ENCODE peak calls at places on chromosomes 5 and 9, in eight cellular contexts. W is neuronal stem cell; J is RWPE2; G is CD8-positive, alpha-beta T cell; U is NB4; H is stomach; M is GM23338; R is SK-N-SH. N is an unnamed sample.
A peak's percentile ranks its signal among the peaks of the same experiment; 100 is the strongest.

GRCh38 chr9:130260816-130261765 is 4.5 kb upstream of the HMCN2 start:
- DNase-seq in W (no peak), J (no peak), G (no peak), U (no peak), H (no peak), M (no peak), R (no peak), N (no peak)

GRCh38 chr5:40623480-40624420 is 56.0 kb upstream of the PTGER4 start:
- DNase-seq in W (no peak), J (no peak), G (peak; percentile 54), U (no peak), H (no peak), M (no peak), R (no peak), N (no peak)

GRCh38 chr5:142697356-142697807 is 11.5 kb upstream of the FGF1 start:
- DNase-seq in W (no peak), J (no peak), G (no peak), U (peak; percentile 21), H (no peak), M (no peak), R (no peak), N (no peak)

GRCh38 chr9:16030513-16031185 is 477.8 kb downstream of the CCDC171 start:
- DNase-seq in W (no peak), J (no peak), G (no peak), U (peak; percentile 96), H (no peak), M (no peak), R (no peak), N (peak; percentile 77)

GRCh38 chr9:81559197-81559596 is 130.2 kb downstream of the TLE1 start:
- DNase-seq in W (no peak), J (no peak), G (no peak), U (no peak), H (no peak), M (no peak), R (no peak), N (no peak)

GRCh38 chr9:127133739-127134167 is 11.3 kb upstream of the ANGPTL2 start:
- DNase-seq in W (no peak), J (no peak), G (no peak), U (no peak), H (peak; percentile 26), M (peak; percentile 44), R (no peak), N (no peak)

GRCh38 chr5:113166710-113167366 is 190.2 kb downstream of the DCP2 start:
- DNase-seq in W (no peak), J (peak; percentile 96), G (no peak), U (no peak), H (no peak), M (no peak), R (no peak), N (no peak)

GRCh38 chr5:166991586-166991985 is 1299.9 kb upstream of the WWC1 start:
- DNase-seq in W (no peak), J (no peak), G (no peak), U (no peak), H (no peak), M (no peak), R (no peak), N (no peak)

GRCh38 chr5:141326088-141326854 is 4.0 kb upstream of the PCDHGA1 start:
- DNase-seq in W (no peak), J (no peak), G (peak; percentile 75), U (peak; percentile 85), H (peak; percentile 32), M (peak; percentile 88), R (peak; percentile 74), N (no peak)

GRCh38 chr5:169116961-169117461 is 183.9 kb downstream of the SLIT3 start:
- DNase-seq in W (no peak), J (no peak), G (no peak), U (peak; percentile 13), H (no peak), M (peak; percentile 81), R (no peak), N (no peak)

GRCh38 chr9:7011395-7012067 is 253.8 kb downstream of the KDM4C start:
- DNase-seq in W (no peak), J (no peak), G (no peak), U (peak; percentile 89), H (no peak), M (peak; percentile 28), R (no peak), N (no peak)

GRCh38 chr9:94086468-94086867 is 2.2 kb downstream of the PTPDC1 start:
- DNase-seq in W (no peak), J (no peak), G (no peak), U (no peak), H (no peak), M (no peak), R (peak; percentile 59), N (no peak)

GRCh38 chr9:121500165-121500478 is 478 bp upstream of the GGTA1 start:
- DNase-seq in W (no peak), J (no peak), G (no peak), U (no peak), H (no peak), M (peak; percentile 73), R (no peak), N (no peak)

GRCh38 chr5:93658044-93658443 is 75.0 kb downstream of the NR2F1 start:
- DNase-seq in W (no peak), J (no peak), G (no peak), U (no peak), H (no peak), M (no peak), R (no peak), N (no peak)

GRCh38 chr5:164301708-164302107 is 796.3 kb downstream of the MAT2B start:
- DNase-seq in W (no peak), J (no peak), G (no peak), U (no peak), H (no peak), M (no peak), R (no peak), N (no peak)

GRCh38 chr5:92687793-92688467 is 893.1 kb downstream of the NR2F1-AS1 start:
- DNase-seq in W (peak; percentile 62), J (no peak), G (no peak), U (peak; percentile 8), H (no peak), M (peak; percentile 41), R (peak; percentile 66), N (no peak)

GRCh38 chr9:88801214-88801796 is 190.0 kb upstream of the S1PR3 start:
- DNase-seq in W (no peak), J (no peak), G (no peak), U (no peak), H (no peak), M (no peak), R (no peak), N (no peak)

GRCh38 chr5:140151719-140152609 is 23.0 kb upstream of the CYSTM1 start:
- DNase-seq in W (no peak), J (no peak), G (no peak), U (no peak), H (no peak), M (no peak), R (no peak), N (no peak)

GRCh38 chr5:168366124-168366523 is 74.7 kb downstream of the WWC1 start:
- DNase-seq in W (no peak), J (no peak), G (no peak), U (no peak), H (no peak), M (no peak), R (no peak), N (peak; percentile 50)

GRCh38 chr5:10595678-10596309 is 31.9 kb downstream of the ANKRD33B start:
- DNase-seq in W (no peak), J (peak; percentile 85), G (no peak), U (no peak), H (no peak), M (no peak), R (no peak), N (peak; percentile 76)

GRCh38 chr5:155103164-155103563 is 89.6 kb downstream of the KIF4B start:
- DNase-seq in W (no peak), J (no peak), G (no peak), U (no peak), H (no peak), M (no peak), R (peak; percentile 76), N (no peak)

GRCh38 chr5:163330723-163331668 is 106.4 kb upstream of the CCNG1 start:
- DNase-seq in W (peak; percentile 9), J (no peak), G (no peak), U (peak; percentile 6), H (no peak), M (peak; percentile 84), R (no peak), N (no peak)

GRCh38 chr5:109223521-109223920 is 186.3 kb downstream of the PJA2 start:
- DNase-seq in W (no peak), J (no peak), G (no peak), U (no peak), H (no peak), M (peak; percentile 11), R (no peak), N (no peak)

GRCh38 chr9:137056739-137057407 is 3.0 kb upstream of the ENTPD2 start:
- DNase-seq in W (no peak), J (no peak), G (no peak), U (no peak), H (no peak), M (no peak), R (no peak), N (no peak)
- H3K4me3 ChIP-seq in W (no peak overlapping the region), J (no peak overlapping the region), G (no peak overlapping the region), U (no peak overlapping the region), H (no peak overlapping the region), M (no peak overlapping the region), R (no peak overlapping the region), N (no peak overlapping the region)

GRCh38 chr5:101783241-101784095 is 512.6 kb downstream of the SLCO4C1 start:
- DNase-seq in W (no peak), J (no peak), G (no peak), U (no peak), H (no peak), M (peak; percentile 33), R (no peak), N (no peak)
- H3K4me3 ChIP-seq in W (no peak overlapping the region), J (peak overlapping the region; percentile 14), G (no peak overlapping the region), U (no peak overlapping the region), H (peak overlapping the region; percentile 19), M (no peak overlapping the region), R (no peak overlapping the region), N (peak overlapping the region; percentile 9)

GRCh38 chr5:176823076-176823481 is 12.7 kb downstream of the UNC5A start:
- DNase-seq in W (no peak), J (no peak), G (peak; percentile 12), U (no peak), H (no peak), M (no peak), R (peak; percentile 68), N (no peak)
- H3K4me3 ChIP-seq in W (no peak overlapping the region), J (no peak overlapping the region), G (no peak overlapping the region), U (no peak overlapping the region), H (no peak overlapping the region), M (no peak overlapping the region), R (no peak overlapping the region), N (no peak overlapping the region)

GRCh38 chr5:133487093-133487492 is 125.2 kb downstream of the FSTL4 start:
- DNase-seq in W (no peak), J (no peak), G (no peak), U (no peak), H (no peak), M (no peak), R (no peak), N (no peak)

GRCh38 chr5:133485468-133485867 is 126.9 kb downstream of the FSTL4 start:
- DNase-seq in W (no peak), J (no peak), G (no peak), U (no peak), H (no peak), M (no peak), R (no peak), N (no peak)

DNA sequence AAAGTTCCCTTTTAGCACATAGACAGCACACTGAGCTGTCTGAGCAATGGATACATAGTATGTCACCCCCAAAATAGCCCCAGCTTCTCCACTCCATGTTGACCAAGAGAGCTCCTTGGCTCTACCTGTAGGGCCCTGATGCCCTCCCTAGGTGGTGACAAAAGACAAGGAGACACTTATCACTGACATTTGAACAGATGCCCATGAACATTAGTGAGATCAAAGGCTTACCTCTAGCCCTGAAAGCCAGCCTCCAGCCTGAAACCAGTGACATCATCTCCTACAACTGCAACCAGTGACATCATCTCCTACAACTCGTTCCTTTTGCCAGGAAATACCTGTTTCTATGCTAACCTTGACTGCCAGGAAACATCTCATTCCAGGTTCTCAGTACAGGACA is 122.7 kb downstream of the FSTL4 start:
- DNase-seq in W (no peak), J (no peak), G (no peak), U (no peak), H (no peak), M (no peak), R (no peak), N (no peak)
- H3K4me3 ChIP-seq in W (no peak overlapping the region), J (no peak overlapping the region), G (no peak overlapping the region), U (no peak overlapping the region), H (no peak overlapping the region), M (no peak overlapping the region), R (no peak overlapping the region), N (no peak overlapping the region)

N was measured in BJ.